ENCODE peak calls at places on chromosome 6, in four cellular contexts. G is endothelial cell of umbilical vein, E is heart left ventricle, S is A549. D is an unnamed sample.

GRCh38 chr6:63527658-63528514 is 44.4 kb upstream of the LOC128125822 start:
- DNase-seq in G (peak), E (no peak), S (peak), D (no peak)

GRCh38 chr6:150685860-150686259 is 86.2 kb downstream of the PLEKHG1 start:
- DNase-seq in G (peak), E (peak), S (peak), D (peak)

GRCh38 chr6:142838821-142839685 is 105.9 kb downstream of the HIVEP2 start:
- DNase-seq in G (peak), E (no peak), S (no peak), D (no peak)

GRCh38 chr6:31712296-31712695 is 2.9 kb upstream of the LY6G6D start:
- DNase-seq in G (no peak), E (no peak), S (peak), D (no peak)

GRCh38 chr6:132188865-132189264 is 212.4 kb downstream of the MOXD1 start:
- DNase-seq in G (peak), E (no peak), S (no peak), D (no peak)

GRCh38 chr6:6747371-6747770 is 158.9 kb downstream of the LY86 start:
- DNase-seq in G (no peak), E (no peak), S (no peak), D (no peak)

GRCh38 chr6:119986934-119987549 is 637.5 kb upstream of the MAN1A1 start:
- DNase-seq in G (no peak), E (no peak), S (no peak), D (no peak)

GRCh38 chr6:101666256-101666655 is 272.7 kb downstream of the GRIK2 start:
- DNase-seq in G (no peak), E (no peak), S (no peak), D (no peak)

GRCh38 chr6:166950443-166950821 is 5.9 kb downstream of the RNASET2 start:
- DNase-seq in G (no peak), E (no peak), S (no peak), D (peak)

GRCh38 chr6:40482532-40482931 is 104.6 kb downstream of the LRFN2 start:
- DNase-seq in G (no peak), E (no peak), S (no peak), D (no peak)

GRCh38 chr6:161038229-161039003 is 46.8 kb downstream of the MAP3K4 start:
- DNase-seq in G (peak), E (peak), S (peak), D (no peak)

GRCh38 chr6:81843302-81843701 is 90.8 kb upstream of the TENT5A start:
- DNase-seq in G (no peak), E (no peak), S (no peak), D (no peak)

GRCh38 chr6:73604461-73604860 is 49.3 kb downstream of the SLC17A5 start:
- DNase-seq in G (no peak), E (no peak), S (no peak), D (no peak)

GRCh38 chr6:4185419-4185818 is 50.0 kb upstream of the ECI2 start:
- DNase-seq in G (no peak), E (no peak), S (no peak), D (no peak)

GRCh38 chr6:101645770-101646169 is 252.3 kb downstream of the GRIK2 start:
- DNase-seq in G (no peak), E (no peak), S (no peak), D (no peak)

GRCh38 chr6:44966449-44967091 is 361.6 kb upstream of the RUNX2 start:
- DNase-seq in G (peak), E (no peak), S (peak), D (no peak)

GRCh38 chr6:167861424-167861823 is 34.7 kb downstream of the AFDN start:
- DNase-seq in G (no peak), E (no peak), S (no peak), D (no peak)

GRCh38 chr6:34791842-34792604 is at the start of gene BLTP3A:
- DNase-seq in G (peak), E (peak), S (peak), D (peak)

GRCh38 chr6:44473870-44474631 is 86.5 kb downstream of the CDC5L start:
- DNase-seq in G (no peak), E (no peak), S (no peak), D (no peak)

GRCh38 chr6:116461563-116462507 is 660 bp downstream of the CALHM6 start:
- DNase-seq in G (peak), E (peak), S (no peak), D (peak)

GRCh38 chr6:13641315-13641714 is 26.2 kb downstream of the NOL7 start:
- DNase-seq in G (no peak), E (no peak), S (no peak), D (no peak)

GRCh38 chr6:56531839-56532595 is 110.7 kb downstream of the DST start:
- DNase-seq in G (no peak), E (no peak), S (no peak), D (no peak)

GRCh38 chr6:90156861-90157260 is 139.8 kb downstream of the BACH2 start:
- DNase-seq in G (no peak), E (no peak), S (no peak), D (no peak)

GRCh38 chr6:66865771-66866170 is 1158.7 kb upstream of the EYS start:
- DNase-seq in G (no peak), E (no peak), S (no peak), D (no peak)

GRCh38 chr6:122953766-122954165 is 42.3 kb upstream of the CLVS2 start:
- DNase-seq in G (no peak), E (no peak), S (no peak), D (no peak)

GRCh38 chr6:12136905-12137304 is 124.8 kb downstream of the HIVEP1 start:
- DNase-seq in G (peak), E (no peak), S (no peak), D (no peak)

GRCh38 chr6:31041372-31041974 is 31.2 kb downstream of the MUC22 start:
- DNase-seq in G (no peak), E (no peak), S (peak), D (no peak)

GRCh38 chr6:107509506-107509905 is 19.6 kb downstream of the SOBP start:
- DNase-seq in G (peak), E (no peak), S (no peak), D (no peak)

GRCh38 chr6:157763129-157763893 is 59.7 kb upstream of the SNX9 start:
- DNase-seq in G (peak), E (peak), S (peak), D (peak)

GRCh38 chr6:150336299-150336698 is 32.5 kb upstream of the IYD start:
- DNase-seq in G (peak), E (no peak), S (no peak), D (no peak)

GRCh38 chr6:34288581-34288980 is 39.8 kb upstream of the SMIM29 start:
- DNase-seq in G (no peak), E (no peak), S (no peak), D (no peak)

GRCh38 chr6:161215193-161215592 is 58.7 kb downstream of the AGPAT4 start:
- DNase-seq in G (peak), E (no peak), S (no peak), D (no peak)

GRCh38 chr6:25222006-25222715 is 57.0 kb upstream of the CARMIL1 start:
- DNase-seq in G (no peak), E (no peak), S (no peak), D (no peak)

GRCh38 chr6:37696841-37697735 is 595 bp downstream of the MDGA1 start:
- DNase-seq in G (peak), E (no peak), S (peak), D (peak)

GRCh38 chr6:150874184-150874583 is 8.7 kb downstream of the MTHFD1L start:
- DNase-seq in G (no peak), E (no peak), S (no peak), D (no peak)

GRCh38 chr6:82144007-82144851 is 103.3 kb downstream of the IBTK start:
- DNase-seq in G (peak), E (peak), S (peak), D (peak)

GRCh38 chr6:37373822-37374514 is 20.2 kb downstream of the RNF8 start:
- DNase-seq in G (peak), E (no peak), S (no peak), D (no peak)

GRCh38 chr6:14612016-14612415 is 494.4 kb downstream of the CD83 start:
- DNase-seq in G (no peak), E (no peak), S (no peak), D (no peak)

GRCh38 chr6:68637782-68638181 is 2.7 kb downstream of the ADGRB3 start:
- DNase-seq in G (no peak), E (no peak), S (no peak), D (no peak)
- H3K4me3 ChIP-seq in G (no peak), E (no peak), S (no peak), D (no peak)

DNA sequence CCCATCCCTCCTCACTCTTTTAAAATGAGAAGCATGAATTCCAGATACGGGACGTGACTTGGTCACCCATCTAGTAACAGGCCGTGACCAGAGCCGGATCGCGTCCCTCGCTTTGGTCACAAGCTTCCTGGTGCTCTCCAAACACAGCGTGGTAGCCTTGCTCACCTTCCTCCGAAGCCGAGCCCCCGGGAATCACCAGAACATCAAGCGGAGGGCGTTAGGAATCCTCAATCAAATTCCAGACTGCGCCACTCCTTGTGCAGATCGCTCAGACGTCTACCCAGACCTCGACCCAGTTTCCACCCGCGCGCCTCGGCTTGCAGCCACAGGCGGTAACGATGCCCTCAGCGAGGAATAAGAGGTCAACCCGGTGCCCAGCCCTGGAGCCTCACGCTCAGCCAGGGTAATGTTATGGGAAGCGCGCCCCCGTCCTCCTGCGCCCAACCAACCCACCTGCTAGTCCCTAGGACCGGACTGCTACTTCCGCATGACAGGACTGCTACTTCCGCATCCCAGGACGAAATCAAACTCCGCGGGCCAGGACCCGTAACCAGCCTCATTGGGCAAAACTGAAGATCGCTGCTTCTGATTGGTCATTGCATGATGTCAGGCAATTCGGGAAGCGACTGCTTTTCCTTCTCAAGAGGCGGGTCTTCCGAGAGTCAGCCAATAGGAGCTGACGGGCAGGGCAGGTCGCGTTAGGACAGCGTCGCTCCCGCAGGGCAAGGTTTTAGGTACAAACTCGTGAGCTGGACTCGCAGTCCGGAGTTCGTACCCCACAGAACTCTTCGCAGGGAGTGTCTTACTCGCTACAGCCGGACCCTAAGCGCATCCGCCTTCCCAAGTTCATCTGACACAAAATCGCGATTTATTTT is at the start of gene MTFR2:
- DNase-seq in G (peak), E (peak), S (peak), D (peak)
- TF ChIP-seq POLR2A in G (peak), E (no peak), S (peak), D (peak)

GRCh38 chr6:76230711-76231110 is 158.2 kb upstream of the IMPG1 start:
- DNase-seq in G (no peak), E (no peak), S (no peak), D (no peak)
- H3K4me3 ChIP-seq in G (no peak), E (no peak), S (no peak), D (no peak)

DNA sequence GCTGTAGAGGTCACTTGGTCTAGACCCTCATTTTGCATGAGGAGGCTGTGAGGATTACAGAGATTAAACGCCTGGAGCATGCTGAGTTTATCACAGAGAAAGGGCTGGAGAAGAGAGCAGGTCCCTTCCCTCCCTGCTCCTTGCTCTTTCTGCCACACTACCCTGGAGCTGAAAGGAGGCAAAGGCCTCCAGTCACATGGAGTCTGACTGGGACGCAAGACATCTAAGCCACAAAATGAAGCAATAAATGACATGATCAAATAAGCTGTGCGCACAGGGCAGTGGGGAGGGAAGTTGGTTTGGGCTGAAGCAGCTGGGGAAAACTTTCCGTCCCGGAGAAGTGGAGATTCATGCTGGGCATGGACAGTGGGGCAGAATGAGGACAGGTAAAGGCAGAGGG is 33.3 kb downstream of the ATXN1 start:
- DNase-seq in G (no peak), E (no peak), S (no peak), D (no peak)
- TF ChIP-seq POLR2A in G (no peak), E (no peak), S (no peak), D (no peak)

DNA sequence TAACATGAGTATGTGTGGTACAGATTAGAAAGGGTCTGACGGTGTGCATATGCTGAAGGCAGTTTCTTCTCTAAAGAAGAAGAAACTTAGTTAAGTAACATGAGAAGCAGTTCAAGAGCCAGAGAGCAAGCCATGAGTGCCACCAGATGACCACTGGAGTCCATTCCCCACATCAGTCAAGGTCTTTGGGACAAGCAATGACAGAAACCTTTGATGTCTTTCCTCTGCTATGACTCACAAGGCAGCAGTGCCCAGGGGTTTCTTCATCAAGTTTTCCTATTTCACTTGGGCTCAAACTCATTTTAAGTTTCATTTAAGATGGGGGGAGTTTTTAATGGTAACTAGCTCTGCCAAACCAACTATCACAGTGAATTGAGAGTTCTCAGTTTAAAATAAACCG is 303.8 kb upstream of the TBX18 start:
- DNase-seq in G (no peak), E (no peak), S (no peak), D (no peak)
- H3K4me3 ChIP-seq in G (no peak), E (no peak), S (no peak), D (no peak)

GRCh38 chr6:28863607-28864320 is 60.0 kb downstream of the TRIM27 start:
- DNase-seq in G (peak), E (peak), S (no peak), D (peak)
- TF ChIP-seq POLR2A in G (no peak), E (no peak), S (no peak), D (no peak)

D was measured in Peyer's patch.